ENCODE peak calls at places on chromosomes 12 and 14, in nine cellular contexts. One of them, this sample, is unnamed.

GRCh38 chr14:51921026-51921425 is 60.6 kb downstream of the GNG2 start:
- DNase-seq in heart left ventricle: no peak
- DNase-seq in breast epithelium: no peak
- DNase-seq in AG09309: no peak
- DNase-seq in naive thymus-derived CD4-positive, alpha-beta T cell: no peak
- DNase-seq in mesendoderm: peak
- DNase-seq in transverse colon: no peak
- DNase-seq in aorta: no peak
- DNase-seq in brain microvascular endothelial cell: peak
- DNase-seq in this sample: no peak

GRCh38 chr12:2520722-2521246 is 274.0 kb upstream of the FKBP4 start:
- DNase-seq in transverse colon: no peak
- DNase-seq in brain microvascular endothelial cell: no peak
- DNase-seq in aorta: no peak
- DNase-seq in naive thymus-derived CD4-positive, alpha-beta T cell: no peak
- DNase-seq in heart left ventricle: no peak
- DNase-seq in AG09309: no peak
- DNase-seq in breast epithelium: no peak
- DNase-seq in mesendoderm: no peak
- DNase-seq in this sample: no peak

GRCh38 chr12:52351196-52352059 is 15.9 kb downstream of the KRT85 start:
- DNase-seq in aorta: peak
- DNase-seq in breast epithelium: peak
- DNase-seq in heart left ventricle: no peak
- DNase-seq in AG09309: no peak
- DNase-seq in naive thymus-derived CD4-positive, alpha-beta T cell: peak
- DNase-seq in mesendoderm: no peak
- DNase-seq in brain microvascular endothelial cell: no peak
- DNase-seq in transverse colon: no peak
- DNase-seq in this sample: no peak

GRCh38 chr14:65239897-65240296 is 137.6 kb upstream of the MAX start:
- DNase-seq in AG09309: no peak
- DNase-seq in breast epithelium: no peak
- DNase-seq in naive thymus-derived CD4-positive, alpha-beta T cell: no peak
- DNase-seq in transverse colon: no peak
- DNase-seq in heart left ventricle: no peak
- DNase-seq in mesendoderm: no peak
- DNase-seq in aorta: no peak
- DNase-seq in brain microvascular endothelial cell: no peak
- DNase-seq in this sample: no peak

GRCh38 chr14:73116079-73116665 is 20.1 kb upstream of the PSEN1 start:
- DNase-seq in transverse colon: no peak
- DNase-seq in breast epithelium: no peak
- DNase-seq in brain microvascular endothelial cell: no peak
- DNase-seq in AG09309: no peak
- DNase-seq in heart left ventricle: no peak
- DNase-seq in aorta: no peak
- DNase-seq in mesendoderm: no peak
- DNase-seq in naive thymus-derived CD4-positive, alpha-beta T cell: no peak
- DNase-seq in this sample: no peak

GRCh38 chr12:115818973-115819372 is 458.5 kb downstream of the MED13L start:
- DNase-seq in naive thymus-derived CD4-positive, alpha-beta T cell: no peak
- DNase-seq in mesendoderm: no peak
- DNase-seq in aorta: no peak
- DNase-seq in breast epithelium: no peak
- DNase-seq in transverse colon: no peak
- DNase-seq in brain microvascular endothelial cell: no peak
- DNase-seq in heart left ventricle: no peak
- DNase-seq in AG09309: no peak
- DNase-seq in this sample: no peak

GRCh38 chr12:90153827-90154226 is 445.2 kb upstream of the ATP2B1 start:
- DNase-seq in transverse colon: no peak
- DNase-seq in mesendoderm: no peak
- DNase-seq in breast epithelium: no peak
- DNase-seq in naive thymus-derived CD4-positive, alpha-beta T cell: no peak
- DNase-seq in AG09309: no peak
- DNase-seq in aorta: no peak
- DNase-seq in heart left ventricle: no peak
- DNase-seq in brain microvascular endothelial cell: no peak
- DNase-seq in this sample: no peak

GRCh38 chr14:75334191-75335051 is 55.8 kb downstream of the FOS start:
- DNase-seq in naive thymus-derived CD4-positive, alpha-beta T cell: peak
- DNase-seq in AG09309: no peak
- DNase-seq in breast epithelium: no peak
- DNase-seq in heart left ventricle: peak
- DNase-seq in transverse colon: peak
- DNase-seq in brain microvascular endothelial cell: no peak
- DNase-seq in aorta: peak
- DNase-seq in mesendoderm: no peak
- DNase-seq in this sample: no peak

GRCh38 chr12:13208533-13209278 is 12.2 kb downstream of the EMP1 start:
- DNase-seq in breast epithelium: no peak
- DNase-seq in mesendoderm: peak
- DNase-seq in aorta: no peak
- DNase-seq in brain microvascular endothelial cell: no peak
- DNase-seq in naive thymus-derived CD4-positive, alpha-beta T cell: peak
- DNase-seq in heart left ventricle: no peak
- DNase-seq in transverse colon: no peak
- DNase-seq in AG09309: no peak
- DNase-seq in this sample: no peak

GRCh38 chr12:77923882-77924281 is 93.2 kb downstream of the NAV3 start:
- DNase-seq in brain microvascular endothelial cell: no peak
- DNase-seq in heart left ventricle: no peak
- DNase-seq in breast epithelium: no peak
- DNase-seq in aorta: no peak
- DNase-seq in mesendoderm: no peak
- DNase-seq in transverse colon: no peak
- DNase-seq in naive thymus-derived CD4-positive, alpha-beta T cell: no peak
- DNase-seq in AG09309: no peak
- DNase-seq in this sample: no peak

GRCh38 chr14:74754157-74754556 is 9.0 kb upstream of the YLPM1 start:
- DNase-seq in mesendoderm: no peak
- DNase-seq in aorta: no peak
- DNase-seq in heart left ventricle: no peak
- DNase-seq in breast epithelium: no peak
- DNase-seq in naive thymus-derived CD4-positive, alpha-beta T cell: no peak
- DNase-seq in AG09309: no peak
- DNase-seq in transverse colon: no peak
- DNase-seq in brain microvascular endothelial cell: no peak
- DNase-seq in this sample: no peak

GRCh38 chr12:89450922-89451321 is 73.7 kb downstream of the GALNT4 start:
- DNase-seq in mesendoderm: peak
- DNase-seq in heart left ventricle: no peak
- DNase-seq in AG09309: peak
- DNase-seq in transverse colon: no peak
- DNase-seq in brain microvascular endothelial cell: peak
- DNase-seq in aorta: no peak
- DNase-seq in breast epithelium: no peak
- DNase-seq in naive thymus-derived CD4-positive, alpha-beta T cell: no peak
- DNase-seq in this sample: peak

GRCh38 chr14:105316563-105316941 is 2.0 kb downstream of the PACS2 start:
- DNase-seq in brain microvascular endothelial cell: no peak
- DNase-seq in transverse colon: no peak
- DNase-seq in mesendoderm: no peak
- DNase-seq in naive thymus-derived CD4-positive, alpha-beta T cell: no peak
- DNase-seq in AG09309: no peak
- DNase-seq in heart left ventricle: no peak
- DNase-seq in aorta: no peak
- DNase-seq in breast epithelium: no peak
- DNase-seq in this sample: no peak
- H3K4me3 ChIP-seq in brain microvascular endothelial cell: no peak
- H3K4me3 ChIP-seq in transverse colon: no peak
- H3K4me3 ChIP-seq in mesendoderm: no peak
- H3K4me3 ChIP-seq in naive thymus-derived CD4-positive, alpha-beta T cell: no peak
- H3K4me3 ChIP-seq in AG09309: no peak
- H3K4me3 ChIP-seq in heart left ventricle: no peak
- H3K4me3 ChIP-seq in aorta: no peak
- H3K4me3 ChIP-seq in breast epithelium: no peak
- H3K4me3 ChIP-seq in this sample: no peak

DNA sequence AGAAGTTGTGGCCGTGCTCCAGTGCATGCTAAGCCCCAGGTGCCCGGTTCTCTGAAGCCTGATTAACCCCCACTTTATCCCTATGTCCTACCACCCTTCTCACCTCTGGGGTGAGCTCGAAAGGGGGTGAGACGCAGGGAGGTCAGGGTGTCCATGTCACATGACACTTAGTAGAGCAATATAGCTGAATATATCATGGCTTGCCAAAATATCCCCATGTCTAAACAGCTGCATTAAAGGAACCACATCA is 203.1 kb upstream of the DIO3 start:
- DNase-seq in brain microvascular endothelial cell: no peak
- DNase-seq in AG09309: no peak
- DNase-seq in breast epithelium: no peak
- DNase-seq in aorta: no peak
- DNase-seq in mesendoderm: no peak
- DNase-seq in naive thymus-derived CD4-positive, alpha-beta T cell: no peak
- DNase-seq in heart left ventricle: no peak
- DNase-seq in transverse colon: no peak
- DNase-seq in this sample: no peak
- H3K4me3 ChIP-seq in brain microvascular endothelial cell: no peak
- H3K4me3 ChIP-seq in AG09309: no peak
- H3K4me3 ChIP-seq in breast epithelium: no peak
- H3K4me3 ChIP-seq in aorta: no peak
- H3K4me3 ChIP-seq in mesendoderm: no peak
- H3K4me3 ChIP-seq in naive thymus-derived CD4-positive, alpha-beta T cell: no peak
- H3K4me3 ChIP-seq in heart left ventricle: no peak
- H3K4me3 ChIP-seq in transverse colon: no peak
- H3K4me3 ChIP-seq in this sample: no peak

DNA sequence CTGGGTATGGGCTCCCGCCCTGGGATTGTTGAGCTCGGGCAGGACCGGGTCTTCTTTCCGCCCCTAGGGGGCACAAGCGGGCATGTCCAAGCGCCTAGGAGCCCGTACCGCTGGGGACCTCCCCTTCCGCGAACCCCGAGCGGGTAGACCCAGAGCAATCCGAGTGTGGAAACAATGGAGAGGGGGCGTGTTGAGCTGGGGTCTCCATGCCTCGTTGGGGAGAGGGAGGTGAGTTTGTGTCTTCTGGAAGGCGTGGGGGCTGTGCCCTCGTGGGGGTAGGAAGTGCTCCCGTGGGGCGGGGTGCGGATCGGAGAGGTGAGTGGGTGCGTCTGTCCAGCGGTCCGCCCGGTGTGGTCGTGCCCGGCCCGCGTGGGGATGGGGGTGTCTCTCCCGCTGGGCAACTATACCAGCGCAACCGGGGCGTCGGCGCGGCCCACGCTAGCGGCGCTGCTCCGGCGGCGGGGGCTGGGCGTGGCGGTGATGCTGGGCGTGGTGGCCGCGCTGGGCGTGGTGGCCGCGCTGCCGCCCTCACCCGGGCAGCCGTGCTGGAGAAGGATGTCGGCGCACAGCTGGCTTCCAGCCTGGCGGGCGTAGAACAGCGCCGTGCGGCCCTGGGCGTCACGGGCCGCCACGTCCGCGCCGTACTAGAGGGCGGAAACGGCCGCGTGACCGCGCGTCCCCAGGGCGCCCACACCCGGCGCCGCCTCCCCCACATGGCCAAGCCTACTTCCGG is 12.2 kb downstream of the AGAP2 start:
- DNase-seq in AG09309: peak
- DNase-seq in transverse colon: peak
- DNase-seq in brain microvascular endothelial cell: peak
- DNase-seq in mesendoderm: peak
- DNase-seq in heart left ventricle: peak
- DNase-seq in naive thymus-derived CD4-positive, alpha-beta T cell: no peak
- DNase-seq in aorta: peak
- DNase-seq in breast epithelium: peak
- DNase-seq in this sample: peak
- H3K4me3 ChIP-seq in AG09309: peak
- H3K4me3 ChIP-seq in transverse colon: peak
- H3K4me3 ChIP-seq in brain microvascular endothelial cell: peak
- H3K4me3 ChIP-seq in mesendoderm: peak
- H3K4me3 ChIP-seq in heart left ventricle: peak
- H3K4me3 ChIP-seq in naive thymus-derived CD4-positive, alpha-beta T cell: no peak
- H3K4me3 ChIP-seq in aorta: peak
- H3K4me3 ChIP-seq in breast epithelium: peak
- H3K4me3 ChIP-seq in this sample: peak

GRCh38 chr14:104929268-104930230 is 4.9 kb downstream of the PLD4 start:
- DNase-seq in aorta: no peak
- DNase-seq in breast epithelium: no peak
- DNase-seq in brain microvascular endothelial cell: no peak
- DNase-seq in heart left ventricle: no peak
- DNase-seq in AG09309: no peak
- DNase-seq in mesendoderm: no peak
- DNase-seq in naive thymus-derived CD4-positive, alpha-beta T cell: no peak
- DNase-seq in transverse colon: no peak
- DNase-seq in this sample: no peak

GRCh38 chr14:104932676-104933631 is 8.3 kb downstream of the PLD4 start:
- DNase-seq in mesendoderm: peak
- DNase-seq in brain microvascular endothelial cell: peak
- DNase-seq in transverse colon: peak
- DNase-seq in AG09309: peak
- DNase-seq in naive thymus-derived CD4-positive, alpha-beta T cell: peak
- DNase-seq in aorta: peak
- DNase-seq in breast epithelium: peak
- DNase-seq in heart left ventricle: peak
- DNase-seq in this sample: peak

GRCh38 chr14:104930526-104931322 is 6.0 kb downstream of the PLD4 start:
- DNase-seq in naive thymus-derived CD4-positive, alpha-beta T cell: no peak
- DNase-seq in heart left ventricle: peak
- DNase-seq in breast epithelium: no peak
- DNase-seq in aorta: no peak
- DNase-seq in brain microvascular endothelial cell: no peak
- DNase-seq in mesendoderm: no peak
- DNase-seq in AG09309: no peak
- DNase-seq in transverse colon: no peak
- DNase-seq in this sample: no peak

GRCh38 chr14:104931771-104932675 is 7.3 kb downstream of the PLD4 start:
- DNase-seq in brain microvascular endothelial cell: no peak
- DNase-seq in breast epithelium: no peak
- DNase-seq in AG09309: no peak
- DNase-seq in transverse colon: no peak
- DNase-seq in aorta: peak
- DNase-seq in naive thymus-derived CD4-positive, alpha-beta T cell: no peak
- DNase-seq in mesendoderm: no peak
- DNase-seq in heart left ventricle: peak
- DNase-seq in this sample: no peak

GRCh38 chr14:104931323-104931770 is 6.7 kb downstream of the PLD4 start:
- DNase-seq in heart left ventricle: no peak
- DNase-seq in brain microvascular endothelial cell: no peak
- DNase-seq in mesendoderm: no peak
- DNase-seq in transverse colon: no peak
- DNase-seq in AG09309: no peak
- DNase-seq in naive thymus-derived CD4-positive, alpha-beta T cell: no peak
- DNase-seq in aorta: no peak
- DNase-seq in breast epithelium: no peak
- DNase-seq in this sample: no peak
- H3K4me3 ChIP-seq in heart left ventricle: no peak
- H3K4me3 ChIP-seq in brain microvascular endothelial cell: no peak
- H3K4me3 ChIP-seq in mesendoderm: no peak
- H3K4me3 ChIP-seq in transverse colon: no peak
- H3K4me3 ChIP-seq in AG09309: no peak
- H3K4me3 ChIP-seq in naive thymus-derived CD4-positive, alpha-beta T cell: no peak
- H3K4me3 ChIP-seq in aorta: no peak
- H3K4me3 ChIP-seq in breast epithelium: no peak
- H3K4me3 ChIP-seq in this sample: no peak

GRCh38 chr12:101267111-101267510 is 12.8 kb upstream of the UTP20 start:
- DNase-seq in mesendoderm: no peak
- DNase-seq in heart left ventricle: no peak
- DNase-seq in brain microvascular endothelial cell: no peak
- DNase-seq in AG09309: no peak
- DNase-seq in naive thymus-derived CD4-positive, alpha-beta T cell: no peak
- DNase-seq in transverse colon: no peak
- DNase-seq in breast epithelium: no peak
- DNase-seq in aorta: no peak
- DNase-seq in this sample: no peak
- H3K4me3 ChIP-seq in mesendoderm: no peak
- H3K4me3 ChIP-seq in heart left ventricle: no peak
- H3K4me3 ChIP-seq in brain microvascular endothelial cell: no peak
- H3K4me3 ChIP-seq in AG09309: no peak
- H3K4me3 ChIP-seq in naive thymus-derived CD4-positive, alpha-beta T cell: no peak
- H3K4me3 ChIP-seq in transverse colon: no peak
- H3K4me3 ChIP-seq in breast epithelium: no peak
- H3K4me3 ChIP-seq in aorta: no peak
- H3K4me3 ChIP-seq in this sample: no peak

This sample was measured in AG04450.